ENCODE peak calls at places on chromosomes 4 and X, in five cellular contexts. U is IMR-90, A is stomach, T is HepG2, P is body of pancreas. Z is an unnamed sample. For H3K27me3, the result is how much of the 10 kb centered on the place peaks cover.

GRCh38 chr4:2251795-2252529 is 9.9 kb downstream of the MXD4 start:
- DNase-seq in P (no peak), A (peak), T (no peak), U (no peak), Z (peak)

GRCh38 chr4:89434364-89434988 is 126.9 kb upstream of the GPRIN3 start:
- DNase-seq in P (no peak), T (no peak), U (peak), A (no peak), Z (no peak)

GRCh38 chr4:1594871-1595788 is 89.0 kb downstream of the FAM53A start:
- DNase-seq in A (no peak), P (no peak), U (no peak), T (no peak), Z (peak)

GRCh38 chr4:98771959-98772619 is 113.7 kb upstream of the TSPAN5 start:
- DNase-seq in T (no peak), P (no peak), U (no peak), A (no peak), Z (no peak)

GRCh38 chr4:103158760-103159159 is 39.4 kb downstream of the CENPE start:
- DNase-seq in U (no peak), P (no peak), T (no peak), A (no peak), Z (no peak)

GRCh38 chr4:101813604-101814003 is 23.1 kb downstream of the BANK1 start:
- DNase-seq in U (no peak), T (no peak), A (no peak), P (no peak), Z (peak)

GRCh38 chrX:141652315-141652714 is 46.2 kb downstream of the SPANXD start:
- DNase-seq in T (no peak), A (no peak), U (no peak), P (no peak), Z (no peak)

GRCh38 chr4:93852680-93853079 is 24.1 kb downstream of the ATOH1 start:
- DNase-seq in T (no peak), U (no peak), P (no peak), A (no peak), Z (no peak)

GRCh38 chrX:39821011-39821708 is 276.6 kb downstream of the BCOR start:
- DNase-seq in U (peak), A (no peak), T (no peak), P (peak), Z (peak)

GRCh38 chrX:40644821-40645358 is 2.5 kb downstream of the CXorf38 start:
- DNase-seq in T (peak), U (peak), A (peak), P (peak), Z (peak)

GRCh38 chrX:100296183-100296753 is 113.8 kb downstream of the PCDH19 start:
- DNase-seq in A (no peak), T (no peak), U (no peak), P (no peak), Z (no peak)

GRCh38 chr4:3732076-3733028 is 33.8 kb upstream of the ADRA2C start:
- DNase-seq in T (no peak), U (no peak), A (no peak), P (no peak), Z (no peak)

GRCh38 chrX:40661489-40661888 is 14.1 kb upstream of the CXorf38 start:
- DNase-seq in P (no peak), U (no peak), T (no peak), A (no peak), Z (no peak)

GRCh38 chr4:122661176-122661575 is 40.3 kb upstream of the IL21 start:
- DNase-seq in P (no peak), T (no peak), U (peak), A (no peak), Z (no peak)

GRCh38 chrX:107826286-107827136 is 845 bp downstream of the MID2 start:
- DNase-seq in P (peak), A (peak), U (peak), T (no peak), Z (peak)

GRCh38 chr4:16083217-16084191 is at the start of gene PROM1:
- DNase-seq in P (peak), T (peak), A (peak), U (no peak), Z (peak)
- TF ChIP-seq POLR2A in P (no peak), T (no peak), A (no peak), U (no peak), Z (no peak)

GRCh38 chr4:107034091-107034698 is 1.9 kb downstream of the DKK2 start:
- DNase-seq in U (no peak), P (no peak), A (no peak), T (peak), Z (peak)
- H3K27me3 ChIP-seq in U (under half), P (under half), A (under half), T (under half), Z (under half)

GRCh38 chr4:54941994-54942552 is 183.3 kb downstream of the KDR start:
- DNase-seq in A (no peak), T (no peak), U (no peak), P (no peak), Z (peak)
- TF ChIP-seq POLR2A in A (no peak), T (no peak), U (no peak), P (no peak), Z (no peak)

GRCh38 chrX:34521563-34521962 is 135.5 kb downstream of the TMEM47 start:
- DNase-seq in T (no peak), P (no peak), U (peak), A (no peak), Z (no peak)
- H3K27me3 ChIP-seq in T (under half), P (under half), U (under half), A (under half), Z (under half)

DNA sequence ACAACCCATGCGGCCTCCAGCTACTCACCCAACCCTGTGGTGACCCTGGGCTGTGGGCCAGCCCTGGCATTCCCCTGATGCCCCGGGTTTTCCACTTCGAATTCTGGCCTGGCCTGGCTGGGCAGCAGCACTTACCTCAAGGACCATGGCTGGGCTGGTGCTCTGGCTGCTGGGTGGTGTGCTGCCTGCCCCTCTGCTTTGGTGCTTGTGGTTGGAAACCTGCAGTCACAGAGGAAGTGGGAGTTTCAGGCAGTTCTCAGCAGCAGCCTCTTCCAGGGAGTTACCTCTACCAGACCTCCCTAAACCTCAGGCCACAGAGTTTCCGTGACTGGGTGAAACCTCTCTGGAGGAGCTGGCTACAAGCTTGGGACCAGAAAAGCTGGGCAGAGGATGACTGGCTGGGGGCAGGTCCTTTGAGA is at the start of gene CXCR3:
- DNase-seq in T (no peak), P (peak), A (no peak), U (no peak), Z (peak)
- TF ChIP-seq POLR2A in T (no peak), P (no peak), A (no peak), U (no peak), Z (no peak)

DNA sequence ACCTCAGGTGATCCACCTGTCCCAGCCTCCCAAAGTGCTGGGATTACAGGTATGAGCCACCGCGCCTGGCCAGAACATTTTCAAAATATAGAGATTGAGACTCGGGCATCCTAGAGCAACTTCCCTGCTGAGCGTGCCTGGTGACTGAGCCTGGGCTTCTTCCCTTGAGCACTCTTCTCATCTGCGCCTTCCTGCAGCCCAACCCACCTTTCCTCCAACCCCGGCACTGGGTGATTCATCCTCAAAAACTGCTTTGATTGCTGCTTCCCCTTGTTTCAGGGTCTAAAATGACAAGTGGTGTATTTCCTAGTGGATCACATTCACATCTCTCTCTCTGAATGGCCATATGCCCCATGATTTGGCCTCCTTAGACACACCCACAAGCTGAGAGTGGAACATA is 37.8 kb downstream of the PHKA2 start:
- DNase-seq in T (no peak), A (no peak), U (peak), P (no peak), Z (no peak)
- H3K27me3 ChIP-seq in T (under half), A (under half), U (under half), P (under half), Z (under half)